ENCODE peak calls at places on chromosomes 5 and 9, in seven cellular contexts. L is sciatic nerve, K is PC-3, D is T-cell, M is endothelial cell of umbilical vein, E is head of caudate nucleus, H is WTC11. V is an unnamed sample.

GRCh38 chr5:147805030-147805454 is 22.5 kb upstream of the JAKMIP2 start:
- DNase-seq in D (peak), K (no peak), E (no peak), H (no peak), L (no peak), M (no peak), V (no peak)

GRCh38 chr9:79603222-79603925 is 31.6 kb downstream of the TLE4 start:
- DNase-seq in L (no peak), E (no peak), D (no peak), H (no peak), K (no peak), M (no peak), V (no peak)

GRCh38 chr5:151880304-151880703 is 44.3 kb downstream of the GLRA1 start:
- DNase-seq in M (no peak), K (no peak), L (no peak), E (no peak), H (no peak), D (no peak), V (no peak)

GRCh38 chr5:10307206-10308148 is at the start of gene CMBL:
- DNase-seq in E (peak), M (peak), H (peak), L (peak), D (peak), K (peak), V (peak)

GRCh38 chr9:86676426-86676825 is 270.9 kb downstream of the GAS1 start:
- DNase-seq in E (no peak), L (no peak), D (no peak), K (no peak), M (no peak), H (no peak), V (no peak)

GRCh38 chr5:79840085-79840990 is 150.7 kb downstream of the CMYA5 start:
- DNase-seq in H (no peak), M (no peak), D (no peak), L (no peak), K (no peak), E (peak), V (no peak)

GRCh38 chr9:123925820-123926219 is 4.1 kb downstream of the DENND1A start:
- DNase-seq in H (no peak), M (no peak), D (no peak), K (peak), E (no peak), L (no peak), V (no peak)

GRCh38 chr9:34572092-34572491 is 17.4 kb downstream of the CNTFR start:
- DNase-seq in K (no peak), E (no peak), M (no peak), D (no peak), H (no peak), L (no peak), V (no peak)

GRCh38 chr5:147857302-147858129 is 21.0 kb upstream of the SCGB3A2 start:
- DNase-seq in L (peak), D (no peak), K (peak), E (peak), H (peak), M (peak), V (no peak)

V was measured in GM12892.